ENCODE peak calls at places on chromosomes 11 and 22, in four cellular contexts. One of them, this sample, is unnamed.

GRCh38 chr11:30143098-30143705 is 87.6 kb upstream of the FSHB start:
- DNase-seq in A549: peak
- DNase-seq in psoas muscle: no peak
- DNase-seq in epithelial cell of proximal tubule: no peak
- DNase-seq in this sample: no peak

GRCh38 chr22:38230108-38230825 is 28.5 kb downstream of the MAFF start:
- DNase-seq in A549: no peak
- DNase-seq in psoas muscle: no peak
- DNase-seq in epithelial cell of proximal tubule: no peak
- DNase-seq in this sample: no peak

GRCh38 chr11:6559375-6559774 is 44.0 kb downstream of the RRP8 start:
- DNase-seq in epithelial cell of proximal tubule: no peak
- DNase-seq in psoas muscle: no peak
- DNase-seq in A549: no peak
- DNase-seq in this sample: no peak

GRCh38 chr22:39176673-39177455 is 24.4 kb upstream of the CBX7 start:
- DNase-seq in A549: no peak
- DNase-seq in epithelial cell of proximal tubule: no peak
- DNase-seq in psoas muscle: no peak
- DNase-seq in this sample: no peak

GRCh38 chr11:113474362-113475159 is 637 bp downstream of the DRD2 start:
- DNase-seq in epithelial cell of proximal tubule: peak
- DNase-seq in psoas muscle: peak
- DNase-seq in A549: peak
- DNase-seq in this sample: peak

GRCh38 chr11:120184371-120184945 is 26.4 kb upstream of the OAF start:
- DNase-seq in psoas muscle: peak
- DNase-seq in epithelial cell of proximal tubule: no peak
- DNase-seq in A549: no peak
- DNase-seq in this sample: no peak

GRCh38 chr11:120340529-120340928 is 4.3 kb downstream of the ARHGEF12 start:
- DNase-seq in epithelial cell of proximal tubule: no peak
- DNase-seq in A549: no peak
- DNase-seq in psoas muscle: no peak
- DNase-seq in this sample: no peak

GRCh38 chr11:10205928-10206327 is 88.1 kb downstream of the SBF2 start:
- DNase-seq in A549: no peak
- DNase-seq in epithelial cell of proximal tubule: no peak
- DNase-seq in psoas muscle: no peak
- DNase-seq in this sample: no peak

GRCh38 chr22:44191036-44191454 is 10.3 kb downstream of the PARVG start:
- DNase-seq in A549: no peak
- DNase-seq in psoas muscle: no peak
- DNase-seq in epithelial cell of proximal tubule: no peak
- DNase-seq in this sample: no peak

GRCh38 chr11:59223177-59223576 is 10.4 kb upstream of the MPEG1 start:
- DNase-seq in epithelial cell of proximal tubule: no peak
- DNase-seq in A549: no peak
- DNase-seq in psoas muscle: no peak
- DNase-seq in this sample: no peak

GRCh38 chr11:116342148-116342547 is 430.6 kb downstream of the BUD13 start:
- DNase-seq in epithelial cell of proximal tubule: no peak
- DNase-seq in psoas muscle: no peak
- DNase-seq in A549: no peak
- DNase-seq in this sample: no peak

GRCh38 chr11:71247551-71248250 is 4.7 kb downstream of the SHANK2 start:
- DNase-seq in A549: no peak
- DNase-seq in epithelial cell of proximal tubule: no peak
- DNase-seq in psoas muscle: no peak
- DNase-seq in this sample: no peak

DNA sequence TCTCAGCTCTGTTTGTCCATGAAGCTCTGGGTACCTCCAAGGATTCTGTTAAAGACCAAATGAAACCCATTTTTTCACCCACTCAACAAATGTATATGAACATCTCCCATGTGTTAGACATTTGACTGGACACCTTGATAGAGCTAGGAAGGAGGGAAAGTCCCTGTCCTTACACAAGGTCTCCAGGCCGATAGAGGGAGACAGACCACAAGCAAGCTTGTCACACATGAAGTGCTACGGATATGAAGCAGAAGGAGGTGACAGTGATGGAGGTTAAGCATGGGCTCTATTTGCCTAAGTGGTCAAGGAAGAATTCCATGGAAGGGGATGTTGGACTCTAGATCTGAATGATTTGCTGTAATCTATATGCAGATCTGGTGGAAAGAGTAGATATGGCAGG is 138.5 kb downstream of the MYO18B start:
- DNase-seq in A549: no peak
- DNase-seq in psoas muscle: no peak
- DNase-seq in epithelial cell of proximal tubule: no peak
- DNase-seq in this sample: no peak
- TF ChIP-seq CTCF in A549: no peak
- TF ChIP-seq CTCF in psoas muscle: no peak
- TF ChIP-seq CTCF in epithelial cell of proximal tubule: no peak
- TF ChIP-seq CTCF in this sample: no peak

GRCh38 chr22:35830305-35830704 is 112.6 kb downstream of the APOL5 start:
- DNase-seq in epithelial cell of proximal tubule: no peak
- DNase-seq in A549: no peak
- DNase-seq in psoas muscle: no peak
- DNase-seq in this sample: no peak

GRCh38 chr22:35837328-35837727 is 119.7 kb downstream of the APOL5 start:
- DNase-seq in epithelial cell of proximal tubule: no peak
- DNase-seq in psoas muscle: no peak
- DNase-seq in A549: no peak
- DNase-seq in this sample: no peak

GRCh38 chr22:35835998-35836691 is 118.5 kb downstream of the APOL5 start:
- DNase-seq in psoas muscle: peak
- DNase-seq in epithelial cell of proximal tubule: no peak
- DNase-seq in A549: peak
- DNase-seq in this sample: peak

GRCh38 chr22:35835267-35835997 is 117.8 kb downstream of the APOL5 start:
- DNase-seq in psoas muscle: no peak
- DNase-seq in A549: no peak
- DNase-seq in epithelial cell of proximal tubule: no peak
- DNase-seq in this sample: no peak

GRCh38 chr22:35834080-35834479 is 116.4 kb downstream of the APOL5 start:
- DNase-seq in epithelial cell of proximal tubule: no peak
- DNase-seq in A549: no peak
- DNase-seq in psoas muscle: no peak
- DNase-seq in this sample: no peak
- H3K4me3 ChIP-seq in epithelial cell of proximal tubule: no peak
- H3K4me3 ChIP-seq in A549: peak
- H3K4me3 ChIP-seq in psoas muscle: peak
- H3K4me3 ChIP-seq in this sample: no peak

GRCh38 chr11:119093951-119094815 is 7.5 kb downstream of the DPAGT1 start:
- DNase-seq in epithelial cell of proximal tubule: no peak
- DNase-seq in A549: no peak
- DNase-seq in psoas muscle: peak
- DNase-seq in this sample: no peak

GRCh38 chr11:119093666-119093950 is 8.0 kb downstream of the DPAGT1 start:
- DNase-seq in epithelial cell of proximal tubule: no peak
- DNase-seq in A549: no peak
- DNase-seq in psoas muscle: no peak
- DNase-seq in this sample: no peak

GRCh38 chr11:119092880-119093665 is 8.4 kb downstream of the HMBS start:
- DNase-seq in psoas muscle: no peak
- DNase-seq in A549: no peak
- DNase-seq in epithelial cell of proximal tubule: no peak
- DNase-seq in this sample: no peak

GRCh38 chr11:119095066-119095880 is 6.4 kb downstream of the DPAGT1 start:
- DNase-seq in epithelial cell of proximal tubule: peak
- DNase-seq in A549: peak
- DNase-seq in psoas muscle: peak
- DNase-seq in this sample: peak

GRCh38 chr11:119094816-119095065 is 6.9 kb downstream of the DPAGT1 start:
- DNase-seq in psoas muscle: peak
- DNase-seq in A549: no peak
- DNase-seq in epithelial cell of proximal tubule: no peak
- DNase-seq in this sample: no peak
- TF ChIP-seq CTCF in psoas muscle: peak
- TF ChIP-seq CTCF in A549: peak
- TF ChIP-seq CTCF in epithelial cell of proximal tubule: peak
- TF ChIP-seq CTCF in this sample: peak

GRCh38 chr11:96393753-96394348 is 4.0 kb downstream of the JRKL start:
- DNase-seq in epithelial cell of proximal tubule: peak
- DNase-seq in psoas muscle: no peak
- DNase-seq in A549: peak
- DNase-seq in this sample: peak

GRCh38 chr11:96394773-96395172 is 5.0 kb downstream of the JRKL start:
- DNase-seq in epithelial cell of proximal tubule: no peak
- DNase-seq in A549: no peak
- DNase-seq in psoas muscle: no peak
- DNase-seq in this sample: no peak

GRCh38 chr11:96396637-96397036 is 6.8 kb downstream of the JRKL start:
- DNase-seq in A549: no peak
- DNase-seq in epithelial cell of proximal tubule: no peak
- DNase-seq in psoas muscle: no peak
- DNase-seq in this sample: no peak

GRCh38 chr11:96397863-96398262 is 8.1 kb downstream of the JRKL start:
- DNase-seq in A549: no peak
- DNase-seq in epithelial cell of proximal tubule: no peak
- DNase-seq in psoas muscle: no peak
- DNase-seq in this sample: no peak
- H3K4me3 ChIP-seq in A549: no peak
- H3K4me3 ChIP-seq in epithelial cell of proximal tubule: no peak
- H3K4me3 ChIP-seq in psoas muscle: no peak
- H3K4me3 ChIP-seq in this sample: no peak

GRCh38 chr11:104658177-104658576 is 240.1 kb downstream of the CASP12 start:
- DNase-seq in A549: no peak
- DNase-seq in epithelial cell of proximal tubule: no peak
- DNase-seq in psoas muscle: no peak
- DNase-seq in this sample: no peak
- TF ChIP-seq CTCF in A549: no peak
- TF ChIP-seq CTCF in epithelial cell of proximal tubule: no peak
- TF ChIP-seq CTCF in psoas muscle: no peak
- TF ChIP-seq CTCF in this sample: no peak

This sample was measured in retinal pigment epithelial cell.